ENCODE peak calls at places on chromosome 12, in five cellular contexts. W is left ventricle myocardium inferior; C is CD8-positive, alpha-beta memory T cell; Z is ovary; V is breast epithelium. Y is an unnamed sample. For H3K4me1 and H3K36me3, the result is how much of the 10 kb centered on the place peaks cover.

GRCh38 chr12:15050664-15051063 is 77.8 kb downstream of the PDE6H start:
- DNase-seq in W (no peak), C (no peak), Z (no peak), V (no peak), Y (no peak)

GRCh38 chr12:116529686-116530085 is 29.5 kb upstream of the MAP1LC3B2 start:
- DNase-seq in W (no peak), C (no peak), Z (no peak), V (no peak), Y (no peak)

GRCh38 chr12:14621821-14622220 is 54.1 kb upstream of the PLBD1 start:
- DNase-seq in W (no peak), C (no peak), Z (no peak), V (no peak), Y (no peak)

GRCh38 chr12:123398177-123398916 is 14.4 kb downstream of the KMT5A start:
- DNase-seq in W (peak), C (no peak), Z (peak), V (no peak), Y (peak)

GRCh38 chr12:111488271-111488670 is 82.5 kb downstream of the SH2B3 start:
- DNase-seq in W (peak), C (no peak), Z (peak), V (no peak), Y (no peak)

GRCh38 chr12:80539029-80539428 is 95.0 kb downstream of the PTPRQ start:
- DNase-seq in W (no peak), C (no peak), Z (no peak), V (no peak), Y (no peak)

GRCh38 chr12:68334136-68334535 is 2.0 kb upstream of the MDM1 start:
- DNase-seq in W (no peak), C (no peak), Z (no peak), V (no peak), Y (no peak)

GRCh38 chr12:77888611-77889010 is 57.9 kb downstream of the NAV3 start:
- DNase-seq in W (no peak), C (no peak), Z (no peak), V (no peak), Y (no peak)

GRCh38 chr12:53616950-53617349 is 9.2 kb downstream of the ATF7 start:
- DNase-seq in W (no peak), C (no peak), Z (no peak), V (no peak), Y (no peak)

GRCh38 chr12:69331846-69332684 is 16.1 kb upstream of the LYZ start:
- DNase-seq in W (no peak), C (no peak), Z (no peak), V (no peak), Y (no peak)

GRCh38 chr12:6110006-6110405 is 14.5 kb downstream of the VWF start:
- DNase-seq in W (no peak), C (no peak), Z (no peak), V (no peak), Y (no peak)

GRCh38 chr12:17097674-17098073 is 491.7 kb upstream of the LMO3 start:
- DNase-seq in W (no peak), C (no peak), Z (no peak), V (no peak), Y (no peak)

GRCh38 chr12:131415781-131416180 is 295.1 kb upstream of the SFSWAP start:
- DNase-seq in W (no peak), C (no peak), Z (no peak), V (no peak), Y (no peak)

GRCh38 chr12:30457621-30458289 is 237.9 kb downstream of the IPO8 start:
- DNase-seq in W (no peak), C (no peak), Z (no peak), V (no peak), Y (no peak)

GRCh38 chr12:8078400-8078799 is 3.7 kb upstream of the NECAP1 start:
- DNase-seq in W (no peak), C (peak), Z (no peak), V (no peak), Y (no peak)

GRCh38 chr12:90922068-90922743 is 32.8 kb downstream of the CCER1 start:
- DNase-seq in W (no peak), C (no peak), Z (no peak), V (no peak), Y (no peak)

GRCh38 chr12:21945002-21945401 is 3.8 kb upstream of the ABCC9 start:
- DNase-seq in W (no peak), C (no peak), Z (no peak), V (no peak), Y (no peak)

GRCh38 chr12:21073822-21074460 is 57.1 kb upstream of the SLCO1B1 start:
- DNase-seq in W (no peak), C (no peak), Z (no peak), V (no peak), Y (no peak)

GRCh38 chr12:88944403-88944802 is 364.1 kb upstream of the KITLG start:
- DNase-seq in W (no peak), C (no peak), Z (no peak), V (no peak), Y (no peak)

GRCh38 chr12:118337194-118337838 is 35.4 kb downstream of the TAOK3 start:
- DNase-seq in W (no peak), C (no peak), Z (no peak), V (no peak), Y (no peak)

GRCh38 chr12:111405856-111406473 is at the start of gene SH2B3:
- DNase-seq in W (no peak), C (peak), Z (no peak), V (no peak), Y (no peak)

GRCh38 chr12:116142936-116143882 is 134.3 kb downstream of the MED13L start:
- DNase-seq in W (no peak), C (no peak), Z (no peak), V (no peak), Y (no peak)

GRCh38 chr12:122064780-122065588 is 13.6 kb upstream of the MLXIP start:
- DNase-seq in W (peak), C (no peak), Z (peak), V (no peak), Y (no peak)

GRCh38 chr12:122063691-122064033 is 14.9 kb upstream of the MLXIP start:
- DNase-seq in W (no peak), C (no peak), Z (peak), V (no peak), Y (no peak)

GRCh38 chr12:122061253-122061652 is 17.3 kb upstream of the MLXIP start:
- DNase-seq in W (no peak), C (no peak), Z (peak), V (no peak), Y (no peak)

GRCh38 chr12:122062832-122063690 is 15.5 kb upstream of the MLXIP start:
- DNase-seq in W (peak), C (no peak), Z (peak), V (no peak), Y (no peak)

DNA sequence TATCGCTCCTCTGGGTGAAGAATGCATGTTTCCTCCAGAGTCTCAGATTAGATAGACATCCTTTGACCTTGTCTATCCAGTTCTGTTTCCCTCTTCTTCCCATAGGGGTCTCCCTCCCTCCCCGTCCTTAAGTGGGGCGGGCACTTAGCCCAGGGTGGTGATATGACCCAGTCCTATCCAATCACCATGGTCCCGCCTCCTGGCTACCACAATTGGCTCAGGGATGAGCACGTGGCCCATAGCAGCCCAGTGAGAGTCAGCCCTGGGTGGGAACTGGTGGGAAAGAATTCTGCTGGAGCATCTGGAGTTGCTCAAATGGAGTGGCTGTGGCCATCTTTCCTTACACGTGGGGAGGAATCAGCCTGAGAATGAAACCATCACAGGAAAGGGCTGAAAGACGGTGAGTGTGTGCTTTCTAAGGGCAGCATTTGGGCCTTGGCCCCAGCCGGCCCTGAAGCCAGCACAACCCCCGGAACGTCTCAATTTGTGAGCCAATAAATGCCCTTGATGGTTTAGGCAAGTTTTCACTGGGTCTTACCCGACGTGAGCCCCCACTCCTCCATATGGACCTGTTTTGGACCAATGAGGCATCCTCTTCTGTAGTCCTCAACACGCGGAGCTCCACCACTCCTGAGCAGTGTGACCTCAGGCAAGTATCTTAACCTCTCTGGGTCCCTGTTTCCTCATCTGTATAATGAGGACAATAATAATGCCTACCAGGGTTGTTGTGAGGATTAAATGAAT is 14.3 kb upstream of the MLXIP start:
- DNase-seq in W (peak), C (no peak), Z (peak), V (no peak), Y (peak)
- H3K4me1 ChIP-seq in W (half or more), C (under half), Z (under half), V (under half), Y (under half)

GRCh38 chr12:31951939-31952338 is 7.3 kb upstream of the RESF1 start:
- DNase-seq in W (no peak), C (no peak), Z (no peak), V (no peak), Y (no peak)
- H3K36me3 ChIP-seq in W (under half), C (under half), Z (under half), V (under half), Y (under half)

GRCh38 chr12:1373887-1374286 is 220.5 kb downstream of the FBXL14 start:
- DNase-seq in W (no peak), C (no peak), Z (no peak), V (no peak), Y (no peak)
- H3K27ac ChIP-seq in W (no peak), C (no peak), Z (no peak), V (no peak), Y (no peak)

GRCh38 chr12:47825239-47825639 is 5.5 kb upstream of the HDAC7 start:
- DNase-seq in W (peak), C (no peak), Z (peak), V (no peak), Y (no peak)
- H3K4me1 ChIP-seq in W (half or more), C (half or more), Z (under half), V (under half), Y (half or more)

GRCh38 chr12:120209851-120210250 is 8.9 kb upstream of the RPLP0 start:
- DNase-seq in W (no peak), C (no peak), Z (no peak), V (no peak), Y (no peak)
- H3K36me3 ChIP-seq in W (half or more), C (under half), Z (under half), V (under half), Y (under half)